ENCODE peak calls at places on chromosomes 6 and 20, in seven cellular contexts. One of them, this sample, is unnamed.

GRCh38 chr6:34358389-34358906 is 34.0 kb downstream of the NUDT3 start:
- DNase-seq in tibial artery: no peak
- DNase-seq in dorsolateral prefrontal cortex: no peak
- DNase-seq in CD4-positive, alpha-beta T cell: no peak
- DNase-seq in Caco-2: no peak
- DNase-seq in endothelial cell: no peak
- DNase-seq in right lobe of liver: no peak
- DNase-seq in this sample: no peak

GRCh38 chr6:24451581-24452041 is 37.8 kb downstream of the GPLD1 start:
- DNase-seq in tibial artery: no peak
- DNase-seq in dorsolateral prefrontal cortex: no peak
- DNase-seq in CD4-positive, alpha-beta T cell: no peak
- DNase-seq in Caco-2: peak; percentile 9
- DNase-seq in endothelial cell: no peak
- DNase-seq in right lobe of liver: no peak
- DNase-seq in this sample: no peak

GRCh38 chr20:21514553-21515251 is 838 bp upstream of the NKX2-2 start:
- DNase-seq in tibial artery: no peak
- DNase-seq in dorsolateral prefrontal cortex: no peak
- DNase-seq in CD4-positive, alpha-beta T cell: no peak
- DNase-seq in Caco-2: peak; percentile 10
- DNase-seq in endothelial cell: no peak
- DNase-seq in right lobe of liver: no peak
- DNase-seq in this sample: no peak

GRCh38 chr6:51466427-51466826 is 621.0 kb downstream of the PKHD1 start:
- DNase-seq in tibial artery: no peak
- DNase-seq in dorsolateral prefrontal cortex: no peak
- DNase-seq in CD4-positive, alpha-beta T cell: no peak
- DNase-seq in Caco-2: no peak
- DNase-seq in endothelial cell: no peak
- DNase-seq in right lobe of liver: no peak
- DNase-seq in this sample: no peak

GRCh38 chr6:56856036-56856580 is 98.8 kb upstream of the BEND6 start:
- DNase-seq in tibial artery: no peak
- DNase-seq in dorsolateral prefrontal cortex: no peak
- DNase-seq in CD4-positive, alpha-beta T cell: no peak
- DNase-seq in Caco-2: no peak
- DNase-seq in endothelial cell: no peak
- DNase-seq in right lobe of liver: no peak
- DNase-seq in this sample: no peak

GRCh38 chr6:101296184-101296583 is 97.3 kb upstream of the GRIK2 start:
- DNase-seq in tibial artery: no peak
- DNase-seq in dorsolateral prefrontal cortex: no peak
- DNase-seq in CD4-positive, alpha-beta T cell: no peak
- DNase-seq in Caco-2: no peak
- DNase-seq in endothelial cell: no peak
- DNase-seq in right lobe of liver: no peak
- DNase-seq in this sample: no peak

GRCh38 chr6:52649521-52649920 is 21.4 kb upstream of the TMEM14A start:
- DNase-seq in tibial artery: no peak
- DNase-seq in dorsolateral prefrontal cortex: no peak
- DNase-seq in CD4-positive, alpha-beta T cell: no peak
- DNase-seq in Caco-2: no peak
- DNase-seq in endothelial cell: no peak
- DNase-seq in right lobe of liver: no peak
- DNase-seq in this sample: no peak

GRCh38 chr20:2986466-2986865 is 57.0 kb upstream of the GNRH2 start:
- DNase-seq in tibial artery: no peak
- DNase-seq in dorsolateral prefrontal cortex: no peak
- DNase-seq in CD4-positive, alpha-beta T cell: no peak
- DNase-seq in Caco-2: no peak
- DNase-seq in endothelial cell: no peak
- DNase-seq in right lobe of liver: no peak
- DNase-seq in this sample: peak; percentile 87

GRCh38 chr20:20450461-20451027 is 82.6 kb downstream of the INSM1 start:
- DNase-seq in tibial artery: no peak
- DNase-seq in dorsolateral prefrontal cortex: peak; percentile 83
- DNase-seq in CD4-positive, alpha-beta T cell: no peak
- DNase-seq in Caco-2: no peak
- DNase-seq in endothelial cell: no peak
- DNase-seq in right lobe of liver: peak; percentile 51
- DNase-seq in this sample: no peak

GRCh38 chr6:56803594-56803993 is 151.3 kb upstream of the BEND6 start:
- DNase-seq in tibial artery: no peak
- DNase-seq in dorsolateral prefrontal cortex: no peak
- DNase-seq in CD4-positive, alpha-beta T cell: no peak
- DNase-seq in Caco-2: no peak
- DNase-seq in endothelial cell: no peak
- DNase-seq in right lobe of liver: no peak
- DNase-seq in this sample: no peak

DNA sequence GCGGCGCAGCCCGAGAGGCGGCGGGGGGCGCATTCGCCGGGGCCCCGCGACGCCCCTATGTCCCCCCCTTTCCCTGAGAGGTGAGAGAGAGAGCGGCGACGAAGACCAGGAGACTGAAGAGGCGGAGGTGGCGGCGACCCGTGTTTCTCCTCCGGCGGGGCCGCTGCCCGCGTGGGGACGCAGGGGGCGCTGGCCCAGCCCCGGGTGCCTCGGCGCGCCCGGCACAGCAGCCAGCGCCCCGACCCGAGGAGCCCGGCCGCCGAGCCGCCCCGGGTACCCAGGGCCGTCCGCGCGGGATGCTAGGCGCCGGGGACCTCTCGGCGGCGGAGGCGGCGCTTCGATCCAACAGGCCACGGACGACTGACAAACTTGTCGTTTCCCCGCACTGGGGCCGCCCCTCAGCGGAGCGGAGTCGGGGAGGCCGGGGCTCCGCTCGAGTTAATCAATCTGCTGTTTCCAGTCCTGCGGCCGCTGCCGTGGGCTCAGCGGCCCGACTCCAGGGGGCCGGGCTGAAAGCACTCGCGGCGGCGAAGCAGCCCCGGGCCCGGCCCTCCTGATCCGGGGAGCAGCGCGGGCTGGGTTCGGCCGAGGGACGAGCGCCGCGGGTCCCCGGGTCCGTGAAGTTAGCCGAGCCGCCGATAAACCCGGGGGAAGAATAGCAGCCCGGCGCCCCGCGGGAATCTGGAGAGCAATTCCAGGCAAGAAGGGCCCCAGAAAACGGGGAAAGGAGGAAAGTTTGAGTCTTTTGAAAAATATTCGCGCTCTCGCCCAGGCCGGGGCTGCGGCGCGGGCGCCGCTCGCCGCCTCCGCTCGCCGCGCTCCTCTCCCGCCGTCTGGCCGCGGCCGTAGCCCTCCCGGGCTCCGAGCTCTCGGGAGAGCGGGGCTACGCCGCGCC is 595 bp downstream of the MDGA1 start:
- DNase-seq in tibial artery: no peak
- DNase-seq in dorsolateral prefrontal cortex: no peak
- DNase-seq in CD4-positive, alpha-beta T cell: no peak
- DNase-seq in Caco-2: peak; percentile 31
- DNase-seq in endothelial cell: peak; percentile 34
- DNase-seq in right lobe of liver: peak; percentile 41
- DNase-seq in this sample: peak; percentile 54
- TF ChIP-seq CTCF in tibial artery: peak; percentile 2
- TF ChIP-seq CTCF in dorsolateral prefrontal cortex: peak; percentile 11
- TF ChIP-seq CTCF in CD4-positive, alpha-beta T cell: no peak
- TF ChIP-seq CTCF in Caco-2: peak; percentile 17
- TF ChIP-seq CTCF in endothelial cell: peak; percentile 34
- TF ChIP-seq CTCF in right lobe of liver: no peak
- TF ChIP-seq CTCF in this sample: peak; percentile 22

DNA sequence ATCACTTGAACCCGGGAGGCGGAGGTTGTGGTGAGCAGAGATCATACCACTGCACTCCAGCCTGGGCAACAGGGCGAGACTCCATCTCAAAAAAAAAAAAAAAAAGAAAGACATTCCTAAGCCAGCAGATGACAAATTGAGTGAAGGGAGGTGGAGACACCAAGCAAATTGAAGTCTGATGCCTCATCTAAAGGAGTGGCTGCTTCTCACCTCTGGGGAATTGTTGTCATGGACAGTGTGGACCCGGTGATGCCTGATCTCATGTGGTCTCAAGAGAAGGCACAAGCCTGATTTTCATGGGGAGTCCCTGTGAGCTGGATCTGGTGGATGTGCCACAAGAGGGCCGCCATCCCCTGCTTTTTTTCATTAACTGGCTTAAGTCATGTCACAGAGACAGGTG is 272.0 kb downstream of the ZNF217 start:
- DNase-seq in tibial artery: no peak
- DNase-seq in dorsolateral prefrontal cortex: no peak
- DNase-seq in CD4-positive, alpha-beta T cell: no peak
- DNase-seq in Caco-2: peak; percentile 30
- DNase-seq in endothelial cell: no peak
- DNase-seq in right lobe of liver: no peak
- DNase-seq in this sample: no peak
- TF ChIP-seq CTCF in tibial artery: no peak
- TF ChIP-seq CTCF in dorsolateral prefrontal cortex: no peak
- TF ChIP-seq CTCF in CD4-positive, alpha-beta T cell: no peak
- TF ChIP-seq CTCF in Caco-2: peak; percentile 22
- TF ChIP-seq CTCF in endothelial cell: no peak
- TF ChIP-seq CTCF in right lobe of liver: no peak
- TF ChIP-seq CTCF in this sample: no peak

GRCh38 chr6:130152908-130153510 is 69.7 kb downstream of the SAMD3 start:
- DNase-seq in tibial artery: no peak
- DNase-seq in dorsolateral prefrontal cortex: no peak
- DNase-seq in CD4-positive, alpha-beta T cell: no peak
- DNase-seq in Caco-2: no peak
- DNase-seq in endothelial cell: no peak
- DNase-seq in right lobe of liver: no peak
- DNase-seq in this sample: no peak

GRCh38 chr6:130147151-130147550 is 75.6 kb downstream of the SAMD3 start:
- DNase-seq in tibial artery: no peak
- DNase-seq in dorsolateral prefrontal cortex: no peak
- DNase-seq in CD4-positive, alpha-beta T cell: no peak
- DNase-seq in Caco-2: no peak
- DNase-seq in endothelial cell: no peak
- DNase-seq in right lobe of liver: no peak
- DNase-seq in this sample: no peak

GRCh38 chr6:130150906-130151305 is 71.8 kb downstream of the SAMD3 start:
- DNase-seq in tibial artery: no peak
- DNase-seq in dorsolateral prefrontal cortex: no peak
- DNase-seq in CD4-positive, alpha-beta T cell: no peak
- DNase-seq in Caco-2: no peak
- DNase-seq in endothelial cell: no peak
- DNase-seq in right lobe of liver: no peak
- DNase-seq in this sample: no peak

GRCh38 chr6:130143709-130144108 is 79.0 kb downstream of the SAMD3 start:
- DNase-seq in tibial artery: no peak
- DNase-seq in dorsolateral prefrontal cortex: no peak
- DNase-seq in CD4-positive, alpha-beta T cell: no peak
- DNase-seq in Caco-2: no peak
- DNase-seq in endothelial cell: no peak
- DNase-seq in right lobe of liver: no peak
- DNase-seq in this sample: no peak

GRCh38 chr6:130148181-130148580 is 74.6 kb downstream of the SAMD3 start:
- DNase-seq in tibial artery: no peak
- DNase-seq in dorsolateral prefrontal cortex: no peak
- DNase-seq in CD4-positive, alpha-beta T cell: no peak
- DNase-seq in Caco-2: no peak
- DNase-seq in endothelial cell: no peak
- DNase-seq in right lobe of liver: no peak
- DNase-seq in this sample: peak; percentile 32
- TF ChIP-seq CTCF in tibial artery: no peak
- TF ChIP-seq CTCF in dorsolateral prefrontal cortex: no peak
- TF ChIP-seq CTCF in CD4-positive, alpha-beta T cell: no peak
- TF ChIP-seq CTCF in Caco-2: no peak
- TF ChIP-seq CTCF in endothelial cell: peak; percentile 21
- TF ChIP-seq CTCF in right lobe of liver: no peak
- TF ChIP-seq CTCF in this sample: peak; percentile 13

GRCh38 chr6:119077643-119078448 is 618 bp downstream of the FAM184A start:
- DNase-seq in tibial artery: peak; percentile 41
- DNase-seq in dorsolateral prefrontal cortex: no peak
- DNase-seq in CD4-positive, alpha-beta T cell: peak; percentile 50
- DNase-seq in Caco-2: peak; percentile 77
- DNase-seq in endothelial cell: peak; percentile 41
- DNase-seq in right lobe of liver: peak; percentile 50
- DNase-seq in this sample: peak; percentile 68
- TF ChIP-seq CTCF in tibial artery: peak; percentile 5
- TF ChIP-seq CTCF in dorsolateral prefrontal cortex: no peak
- TF ChIP-seq CTCF in CD4-positive, alpha-beta T cell: peak; percentile 32
- TF ChIP-seq CTCF in Caco-2: peak; percentile 57
- TF ChIP-seq CTCF in endothelial cell: no peak
- TF ChIP-seq CTCF in right lobe of liver: peak; percentile 9
- TF ChIP-seq CTCF in this sample: peak; percentile 53

DNA sequence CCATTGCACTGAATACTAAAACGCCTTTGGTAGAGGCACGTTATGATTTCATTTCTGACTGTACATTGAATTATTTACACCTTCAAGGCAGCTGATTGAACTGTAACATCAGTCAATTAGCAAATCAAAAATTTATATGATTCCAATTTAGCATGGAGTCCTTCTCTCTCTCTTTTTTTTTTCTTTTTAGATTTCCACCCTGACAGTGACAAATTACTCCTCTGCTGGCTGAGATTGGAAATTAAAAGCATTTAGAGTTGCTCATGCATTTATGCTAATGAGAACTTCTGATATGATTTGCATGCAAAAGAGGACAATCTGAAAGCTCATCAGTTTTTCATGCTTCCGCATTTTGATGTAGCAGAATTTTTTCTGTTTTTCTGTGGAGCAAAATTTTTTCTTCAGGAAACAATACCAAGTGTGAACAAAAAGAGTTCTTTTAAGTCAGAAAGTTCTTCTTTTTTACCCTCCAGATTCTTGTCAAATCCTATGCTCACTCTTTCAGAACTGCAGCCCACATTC is 130.5 kb upstream of the NOX3 start:
- DNase-seq in tibial artery: no peak
- DNase-seq in dorsolateral prefrontal cortex: no peak
- DNase-seq in CD4-positive, alpha-beta T cell: no peak
- DNase-seq in Caco-2: no peak
- DNase-seq in endothelial cell: no peak
- DNase-seq in right lobe of liver: no peak
- DNase-seq in this sample: no peak
- TF ChIP-seq CTCF in tibial artery: no peak
- TF ChIP-seq CTCF in dorsolateral prefrontal cortex: no peak
- TF ChIP-seq CTCF in CD4-positive, alpha-beta T cell: no peak
- TF ChIP-seq CTCF in Caco-2: no peak
- TF ChIP-seq CTCF in endothelial cell: no peak
- TF ChIP-seq CTCF in right lobe of liver: no peak
- TF ChIP-seq CTCF in this sample: no peak

GRCh38 chr6:73632346-73632745 is 21.4 kb downstream of the SLC17A5 start:
- DNase-seq in tibial artery: no peak
- DNase-seq in dorsolateral prefrontal cortex: no peak
- DNase-seq in CD4-positive, alpha-beta T cell: no peak
- DNase-seq in Caco-2: no peak
- DNase-seq in endothelial cell: no peak
- DNase-seq in right lobe of liver: no peak
- DNase-seq in this sample: no peak

GRCh38 chr6:73640179-73640750 is 13.5 kb downstream of the SLC17A5 start:
- DNase-seq in tibial artery: no peak
- DNase-seq in dorsolateral prefrontal cortex: no peak
- DNase-seq in CD4-positive, alpha-beta T cell: no peak
- DNase-seq in Caco-2: no peak
- DNase-seq in endothelial cell: no peak
- DNase-seq in right lobe of liver: no peak
- DNase-seq in this sample: no peak

GRCh38 chr6:73639015-73639414 is 14.8 kb downstream of the SLC17A5 start:
- DNase-seq in tibial artery: no peak
- DNase-seq in dorsolateral prefrontal cortex: no peak
- DNase-seq in CD4-positive, alpha-beta T cell: no peak
- DNase-seq in Caco-2: no peak
- DNase-seq in endothelial cell: no peak
- DNase-seq in right lobe of liver: no peak
- DNase-seq in this sample: no peak

GRCh38 chr6:73636048-73636447 is 17.7 kb downstream of the SLC17A5 start:
- DNase-seq in tibial artery: no peak
- DNase-seq in dorsolateral prefrontal cortex: no peak
- DNase-seq in CD4-positive, alpha-beta T cell: no peak
- DNase-seq in Caco-2: no peak
- DNase-seq in endothelial cell: no peak
- DNase-seq in right lobe of liver: no peak
- DNase-seq in this sample: no peak

GRCh38 chr6:73637404-73637803 is 16.4 kb downstream of the SLC17A5 start:
- DNase-seq in tibial artery: no peak
- DNase-seq in dorsolateral prefrontal cortex: no peak
- DNase-seq in CD4-positive, alpha-beta T cell: no peak
- DNase-seq in Caco-2: no peak
- DNase-seq in endothelial cell: no peak
- DNase-seq in right lobe of liver: no peak
- DNase-seq in this sample: no peak
- TF ChIP-seq CTCF in tibial artery: no peak
- TF ChIP-seq CTCF in dorsolateral prefrontal cortex: no peak
- TF ChIP-seq CTCF in CD4-positive, alpha-beta T cell: no peak
- TF ChIP-seq CTCF in Caco-2: no peak
- TF ChIP-seq CTCF in endothelial cell: no peak
- TF ChIP-seq CTCF in right lobe of liver: no peak
- TF ChIP-seq CTCF in this sample: no peak